ENCODE peak calls at places on chromosomes 1 and 21, in eight cellular contexts. Q is amygdala; P is H4; Y is OCI-LY7; B is SHP77; E is fibroblast of pulmonary artery; I is stimulated activated CD4-positive, alpha-beta T cell treated with anti-CD3 and anti-CD28 coated beads, Interleukin-2, amount 100 ng/mL, for 24 hours; X is left colon. D is an unnamed sample.

GRCh38 chr21:39004776-39005605 is 178.3 kb downstream of the PSMG1 start:
- DNase-seq in X (peak), Q (peak), E (peak), I (no peak), B (peak), Y (peak), P (peak), D (no peak)

GRCh38 chr1:54987830-54988705 is 7.6 kb downstream of the TMEM61 start:
- DNase-seq in Q (no peak), P (no peak), B (peak), X (no peak), Y (no peak), I (no peak), E (peak), D (no peak)

GRCh38 chr1:176205322-176205914 is 1.7 kb downstream of the COP1 start:
- DNase-seq in P (no peak), E (peak), I (no peak), Q (no peak), X (no peak), B (no peak), Y (peak), D (no peak)

GRCh38 chr1:1435911-1436633 is 582 bp downstream of the VWA1 start:
- DNase-seq in I (no peak), Q (no peak), Y (no peak), E (no peak), P (no peak), X (no peak), B (no peak), D (no peak)

GRCh38 chr1:1775364-1776226 is 2.7 kb downstream of the NADK start:
- DNase-seq in Y (peak), P (no peak), I (no peak), X (peak), B (no peak), E (no peak), Q (no peak), D (no peak)

GRCh38 chr1:235329139-235329808 is 904 bp downstream of the GGPS1 start:
- DNase-seq in Q (no peak), B (peak), E (peak), X (peak), Y (peak), I (peak), P (no peak), D (no peak)

GRCh38 chr1:205235921-205236320 is 8.2 kb downstream of the TMCC2 start:
- DNase-seq in I (no peak), X (no peak), Y (no peak), B (no peak), E (no peak), Q (no peak), P (no peak), D (no peak)

GRCh38 chr1:162369571-162369970 is 7.1 kb downstream of the SPATA46 start:
- DNase-seq in B (no peak), P (no peak), X (no peak), I (no peak), E (no peak), Q (no peak), Y (no peak), D (no peak)

GRCh38 chr1:207069858-207070506 is 16.9 kb downstream of the PFKFB2 start:
- DNase-seq in Q (no peak), P (no peak), E (no peak), Y (no peak), B (no peak), I (no peak), X (no peak), D (no peak)

GRCh38 chr21:46021978-46022544 is 40.5 kb downstream of the COL6A1 start:
- DNase-seq in E (no peak), Q (no peak), Y (no peak), P (no peak), B (no peak), X (peak), I (no peak), D (no peak)

GRCh38 chr21:45615145-45615711 is 28.3 kb upstream of the PCBP3 start:
- DNase-seq in E (peak), I (peak), Q (no peak), B (peak), Y (peak), X (peak), P (no peak), D (no peak)

GRCh38 chr1:77834771-77835334 is 53.6 kb upstream of the NEXN start:
- DNase-seq in B (peak), Q (no peak), X (peak), I (no peak), E (peak), P (no peak), Y (no peak), D (no peak)

GRCh38 chr1:32470991-32471694 is 6.3 kb downstream of the ZBTB8B start:
- DNase-seq in P (no peak), X (no peak), B (no peak), E (no peak), Y (no peak), I (no peak), Q (no peak), D (no peak)

GRCh38 chr21:34986561-34987533 is 62.3 kb downstream of the RUNX1 start:
- DNase-seq in X (no peak), Q (no peak), P (peak), I (peak), Y (no peak), B (no peak), E (peak), D (peak)

GRCh38 chr1:88877382-88877825 is 14.0 kb downstream of the GTF2B start:
- DNase-seq in X (no peak), P (no peak), I (no peak), E (peak), Q (no peak), B (peak), Y (peak), D (peak)

GRCh38 chr1:119885903-119886783 is 10.2 kb downstream of the ADAM30 start:
- DNase-seq in B (peak), I (peak), P (peak), Y (peak), Q (no peak), X (peak), E (peak), D (no peak)

GRCh38 chr1:171985639-171986038 is 144.3 kb downstream of the DNM3 start:
- DNase-seq in E (no peak), Y (peak), P (peak), I (no peak), B (peak), Q (no peak), X (no peak), D (no peak)

GRCh38 chr1:38730511-38731397 is 128.8 kb downstream of the RRAGC start:
- DNase-seq in E (peak), P (peak), Q (no peak), Y (no peak), I (no peak), X (no peak), B (no peak), D (no peak)

GRCh38 chr1:42057800-42058199 is 95.4 kb upstream of the GUCA2B start:
- DNase-seq in E (no peak), X (no peak), B (no peak), P (no peak), I (no peak), Y (no peak), Q (no peak), D (no peak)

GRCh38 chr1:2783069-2783434 is 18.4 kb downstream of the TTC34 start:
- DNase-seq in P (no peak), X (no peak), B (no peak), I (no peak), Y (no peak), E (no peak), Q (no peak), D (no peak)

GRCh38 chr1:206979379-206980043 is 9.3 kb upstream of the FCAMR start:
- DNase-seq in I (no peak), B (peak), Q (no peak), E (peak), X (no peak), P (peak), Y (peak), D (no peak)

GRCh38 chr1:156676820-156677615 is at the start of gene NES:
- DNase-seq in Q (peak), I (no peak), E (peak), P (no peak), X (no peak), Y (no peak), B (peak), D (peak)

GRCh38 chr1:236137285-236137852 is 5.0 kb upstream of the GPR137B start:
- DNase-seq in X (no peak), B (no peak), I (no peak), E (no peak), Q (no peak), P (no peak), Y (no peak), D (no peak)

GRCh38 chr1:230145953-230146476 is 79.0 kb downstream of the GALNT2 start:
- DNase-seq in P (no peak), I (no peak), B (no peak), X (no peak), E (no peak), Q (no peak), Y (peak), D (no peak)

GRCh38 chr1:202982715-202983435 is 15.8 kb upstream of the CYB5R1 start:
- DNase-seq in P (no peak), E (no peak), I (no peak), Q (no peak), Y (no peak), B (no peak), X (no peak), D (no peak)

GRCh38 chr21:16243396-16243795 is 513.6 kb downstream of the USP25 start:
- DNase-seq in I (no peak), B (no peak), P (no peak), X (no peak), Q (no peak), Y (no peak), E (no peak), D (no peak)